ENCODE peak calls at places on chromosomes 5 and 9, in six cellular contexts. D is type B pancreatic cell, V is chondrocyte, P is psoas muscle, S is heart left ventricle, A is uterus. N is an unnamed sample.

GRCh38 chr5:36403601-36404311 is 102.1 kb upstream of the RANBP3L start:
- DNase-seq in D (no peak), V (no peak), P (peak), S (peak), A (peak), N (peak)

GRCh38 chr5:61586096-61587084 is 254.3 kb downstream of the ZSWIM6 start:
- DNase-seq in D (no peak), V (no peak), P (no peak), S (no peak), A (no peak), N (no peak)

GRCh38 chr5:91848453-91848852 is 465.3 kb upstream of the ARRDC3 start:
- DNase-seq in D (no peak), V (no peak), P (no peak), S (no peak), A (no peak), N (no peak)

GRCh38 chr5:177467436-177467835 is 6.0 kb downstream of the DBN1 start:
- DNase-seq in D (no peak), V (no peak), P (no peak), S (no peak), A (no peak), N (no peak)

GRCh38 chr5:174413520-174414314 is 310.7 kb upstream of the MSX2 start:
- DNase-seq in D (no peak), V (no peak), P (no peak), S (no peak), A (no peak), N (no peak)

GRCh38 chr9:125387861-125388524 is 126.4 kb downstream of the GAPVD1 start:
- DNase-seq in D (no peak), V (no peak), P (no peak), S (no peak), A (no peak), N (no peak)

GRCh38 chr9:4837768-4838546 is 45.2 kb downstream of the RCL1 start:
- DNase-seq in D (no peak), V (no peak), P (peak), S (no peak), A (no peak), N (no peak)

GRCh38 chr9:133948571-133949485 is 43.3 kb downstream of the VAV2 start:
- DNase-seq in D (no peak), V (peak), P (peak), S (no peak), A (no peak), N (no peak)

GRCh38 chr5:106876298-106876622 is 794.5 kb downstream of the EFNA5 start:
- DNase-seq in D (no peak), V (no peak), P (no peak), S (no peak), A (no peak), N (no peak)

GRCh38 chr5:151084363-151084762 is 3.5 kb upstream of the TNIP1 start:
- DNase-seq in D (no peak), V (no peak), P (no peak), S (no peak), A (no peak), N (no peak)

GRCh38 chr5:134551891-134552290 is 26.4 kb downstream of the JADE2 start:
- DNase-seq in D (no peak), V (no peak), P (no peak), S (no peak), A (no peak), N (no peak)

GRCh38 chr9:115073456-115073855 is 44.5 kb downstream of the TNC start:
- DNase-seq in D (no peak), V (no peak), P (no peak), S (no peak), A (no peak), N (no peak)

GRCh38 chr9:119736478-119737454 is 367.5 kb upstream of the BRINP1 start:
- DNase-seq in D (no peak), V (no peak), P (no peak), S (no peak), A (no peak), N (no peak)

GRCh38 chr5:151896041-151896691 is 28.5 kb downstream of the GLRA1 start:
- DNase-seq in D (no peak), V (no peak), P (no peak), S (no peak), A (no peak), N (no peak)

GRCh38 chr9:123568691-123569342 is 212.8 kb downstream of the CRB2 start:
- DNase-seq in D (no peak), V (no peak), P (no peak), S (peak), A (no peak), N (no peak)

GRCh38 chr9:21081999-21082398 is 4.3 kb upstream of the IFNB1 start:
- DNase-seq in D (no peak), V (no peak), P (no peak), S (no peak), A (no peak), N (no peak)

GRCh38 chr5:133821311-133821741 is 147.1 kb downstream of the C5orf15 start:
- DNase-seq in D (no peak), V (no peak), P (no peak), S (no peak), A (no peak), N (no peak)

GRCh38 chr9:111819360-111819759 is 24.6 kb upstream of the SHOC1 start:
- DNase-seq in D (no peak), V (no peak), P (no peak), S (no peak), A (no peak), N (no peak)

GRCh38 chr9:17587113-17587512 is 8.2 kb downstream of the SH3GL2 start:
- DNase-seq in D (no peak), V (no peak), P (no peak), S (no peak), A (no peak), N (no peak)

GRCh38 chr5:40616791-40617190 is 62.9 kb upstream of the PTGER4 start:
- DNase-seq in D (no peak), V (no peak), P (no peak), S (no peak), A (no peak), N (no peak)

GRCh38 chr9:71096431-71097108 is 24.9 kb downstream of the TRPM3 start:
- DNase-seq in D (no peak), V (no peak), P (no peak), S (no peak), A (no peak), N (no peak)

GRCh38 chr5:25414746-25415145 is 770.0 kb upstream of the CDH10 start:
- DNase-seq in D (no peak), V (no peak), P (no peak), S (no peak), A (no peak), N (no peak)

GRCh38 chr5:178399723-178400115 is 167.1 kb upstream of the PHYKPL start:
- DNase-seq in D (no peak), V (peak), P (no peak), S (no peak), A (no peak), N (no peak)

GRCh38 chr9:93910598-93910997 is 44.6 kb downstream of the BARX1 start:
- DNase-seq in D (no peak), V (no peak), P (no peak), S (no peak), A (no peak), N (no peak)
- TF ChIP-seq CTCF in D (no peak), V (no peak), P (no peak), S (no peak), A (no peak), N (no peak)

GRCh38 chr5:66807743-66808142 is 211.6 kb downstream of the MAST4 start:
- DNase-seq in D (no peak), V (no peak), P (no peak), S (no peak), A (peak), N (no peak)
- TF ChIP-seq CTCF in D (no peak), V (peak), P (peak), S (peak), A (peak), N (no peak)

GRCh38 chr5:135890867-135891266 is 4.8 kb downstream of the IL9 start:
- DNase-seq in D (no peak), V (no peak), P (no peak), S (no peak), A (no peak), N (no peak)

GRCh38 chr5:135891280-135891679 is 4.4 kb downstream of the IL9 start:
- DNase-seq in D (no peak), V (no peak), P (no peak), S (no peak), A (no peak), N (no peak)

GRCh38 chr5:135890296-135890695 is 5.3 kb downstream of the IL9 start:
- DNase-seq in D (no peak), V (no peak), P (no peak), S (no peak), A (no peak), N (no peak)

GRCh38 chr5:135894271-135894670 is 1.4 kb downstream of the IL9 start:
- DNase-seq in D (no peak), V (no peak), P (no peak), S (no peak), A (no peak), N (no peak)

GRCh38 chr5:135891804-135892203 is 3.8 kb downstream of the IL9 start:
- DNase-seq in D (no peak), V (no peak), P (no peak), S (no peak), A (no peak), N (no peak)
- TF ChIP-seq CTCF in D (peak), V (peak), P (no peak), S (no peak), A (no peak), N (no peak)

DNA sequence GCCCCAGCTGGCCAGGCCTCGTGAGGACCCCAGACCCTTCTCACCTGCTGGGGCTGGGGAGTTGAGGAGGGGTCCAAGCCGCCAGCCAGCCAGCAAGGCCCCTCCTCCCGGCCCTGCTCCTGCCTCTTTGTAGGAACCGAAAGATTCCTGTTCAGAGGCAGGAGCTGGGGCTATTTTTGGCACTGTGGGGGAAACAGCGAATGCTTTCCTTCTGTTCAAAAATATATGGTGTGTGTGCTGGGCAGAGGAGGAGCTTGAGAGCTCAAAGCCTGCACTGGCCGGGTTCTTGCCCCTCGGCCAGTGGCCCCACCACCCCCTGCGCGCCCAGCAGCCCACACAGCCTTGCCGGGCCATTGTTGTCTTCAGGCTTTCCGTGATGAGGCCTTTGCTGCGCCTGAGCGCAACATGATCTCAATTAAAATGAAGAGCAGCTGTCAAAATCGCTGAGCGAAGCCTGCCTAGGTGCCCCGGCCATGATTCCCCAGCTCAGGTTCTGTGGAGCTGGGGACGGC is 13.3 kb downstream of the NCS1 start:
- DNase-seq in D (peak), V (no peak), P (no peak), S (no peak), A (peak), N (no peak)
- TF ChIP-seq CTCF in D (no peak), V (no peak), P (no peak), S (no peak), A (no peak), N (no peak)

DNA sequence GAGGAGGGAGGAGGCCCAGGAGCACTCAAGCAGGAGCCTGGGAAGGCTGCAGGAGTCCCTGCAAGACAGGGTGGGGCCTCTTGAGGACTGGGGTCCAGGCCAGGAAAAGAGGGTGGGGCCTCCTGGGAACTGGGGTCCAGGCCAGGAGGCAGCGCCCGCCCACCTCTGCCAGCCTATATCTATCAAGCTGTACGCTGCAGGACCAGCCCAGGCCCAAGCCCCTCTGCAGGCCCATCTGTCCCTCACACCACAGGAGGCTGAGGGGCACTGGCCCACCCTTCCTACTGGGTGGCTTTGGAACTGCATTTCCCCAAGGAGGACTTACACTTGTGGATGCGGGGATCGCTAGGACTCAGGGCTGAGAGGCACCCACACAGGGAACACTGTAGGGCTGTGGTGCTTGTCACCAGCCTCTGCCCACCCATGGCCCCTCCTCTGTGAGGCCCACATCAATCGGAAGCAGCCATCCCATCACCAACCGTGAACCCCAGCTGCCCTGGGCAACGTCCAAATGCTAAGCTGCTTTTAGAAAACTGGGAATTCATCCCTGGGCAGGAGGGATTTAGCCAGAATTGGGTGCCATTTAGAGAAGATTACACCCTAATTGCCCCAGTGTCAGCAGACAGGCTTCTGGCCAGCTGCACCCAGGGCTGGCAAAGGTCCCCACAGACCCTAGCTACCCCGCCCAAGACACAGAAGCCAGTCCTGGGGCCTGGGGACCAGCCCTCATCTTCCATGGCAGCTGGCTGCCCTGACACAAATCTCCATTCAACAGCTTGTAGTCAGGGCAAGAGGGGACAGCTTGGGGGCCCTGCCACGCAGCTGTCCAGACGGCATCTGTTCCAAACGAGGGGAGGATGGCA is 15.3 kb downstream of the BICD2 start:
- DNase-seq in D (no peak), V (no peak), P (no peak), S (no peak), A (no peak), N (no peak)
- TF ChIP-seq CTCF in D (no peak), V (no peak), P (no peak), S (no peak), A (no peak), N (no peak)

GRCh38 chr5:103444333-103445038 is 118.1 kb downstream of the NUDT12 start:
- DNase-seq in D (no peak), V (no peak), P (no peak), S (no peak), A (no peak), N (no peak)

GRCh38 chr5:103439007-103439406 is 123.6 kb downstream of the NUDT12 start:
- DNase-seq in D (no peak), V (no peak), P (no peak), S (no peak), A (no peak), N (no peak)

GRCh38 chr5:103442756-103443155 is 119.8 kb downstream of the NUDT12 start:
- DNase-seq in D (no peak), V (no peak), P (no peak), S (no peak), A (no peak), N (no peak)

GRCh38 chr5:103445426-103446035 is 117.1 kb downstream of the NUDT12 start:
- DNase-seq in D (no peak), V (no peak), P (no peak), S (no peak), A (no peak), N (no peak)

DNA sequence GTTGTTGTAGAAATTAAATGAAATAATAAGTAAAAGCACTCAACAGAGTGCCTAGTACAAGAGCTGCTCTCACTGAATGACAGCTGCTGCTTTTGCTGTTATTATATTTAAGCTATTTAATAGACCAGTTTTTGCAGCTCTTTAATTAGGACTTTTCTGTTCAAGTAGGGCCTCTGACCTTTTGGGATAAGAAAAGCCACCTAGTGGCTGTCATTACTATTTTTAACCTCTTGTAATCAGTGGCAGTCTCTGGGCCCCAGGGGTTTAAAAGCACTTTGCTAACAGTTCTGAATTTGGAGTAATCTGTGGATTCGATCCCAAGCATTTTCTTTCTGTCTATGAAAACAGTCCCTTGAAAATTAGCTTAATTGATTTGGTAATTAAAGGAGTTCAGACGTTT is 121.1 kb downstream of the NUDT12 start:
- DNase-seq in D (no peak), V (no peak), P (no peak), S (no peak), A (no peak), N (no peak)
- TF ChIP-seq CTCF in D (peak), V (peak), P (no peak), S (peak), A (no peak), N (no peak)

GRCh38 chr5:167050568-167051214 is 1240.8 kb upstream of the WWC1 start:
- DNase-seq in D (no peak), V (no peak), P (no peak), S (no peak), A (no peak), N (no peak)
- TF ChIP-seq CTCF in D (no peak), V (peak), P (no peak), S (no peak), A (no peak), N (no peak)

GRCh38 chr5:58932057-58932594 is 349.3 kb downstream of the RAB3C start:
- DNase-seq in D (no peak), V (no peak), P (no peak), S (no peak), A (no peak), N (no peak)

GRCh38 chr5:58930520-58930919 is 347.6 kb downstream of the RAB3C start:
- DNase-seq in D (no peak), V (no peak), P (no peak), S (no peak), A (no peak), N (no peak)

GRCh38 chr5:58934629-58935097 is 351.8 kb downstream of the RAB3C start:
- DNase-seq in D (no peak), V (no peak), P (no peak), S (no peak), A (no peak), N (no peak)

GRCh38 chr5:58937031-58937681 is 354.3 kb downstream of the RAB3C start:
- DNase-seq in D (no peak), V (no peak), P (no peak), S (no peak), A (no peak), N (no peak)

GRCh38 chr5:58933891-58934628 is 351.2 kb downstream of the RAB3C start:
- DNase-seq in D (no peak), V (no peak), P (no peak), S (no peak), A (no peak), N (no peak)
- TF ChIP-seq CTCF in D (no peak), V (no peak), P (no peak), S (no peak), A (no peak), N (no peak)

GRCh38 chr9:90064248-90064647 is 459.4 kb downstream of the GADD45G start:
- DNase-seq in D (no peak), V (no peak), P (no peak), S (no peak), A (no peak), N (no peak)
- TF ChIP-seq CTCF in D (no peak), V (no peak), P (no peak), S (no peak), A (no peak), N (no peak)